ENCODE peak calls at places on chromosomes 11 and 22, in nine cellular contexts. U is cardiac fibroblast; M is esophagus muscularis mucosa; D is upper lobe of right lung; Z is mammary epithelial cell; O is CD4-positive, alpha-beta memory T cell; J is AG10803; I is kidney epithelial cell; B is A673. R is an unnamed sample.

GRCh38 chr11:132610216-132610615 is 922.1 kb downstream of the OPCML start:
- DNase-seq in U (peak; percentile 32), M (peak; percentile 53), D (no peak), Z (peak; percentile 33), O (no peak), J (peak; percentile 52), I (no peak), B (no peak), R (no peak)

GRCh38 chr11:64583296-64584262 is 7.4 kb upstream of the SLC22A12 start:
- DNase-seq in U (peak; percentile 27), M (no peak), D (peak; percentile 43), Z (no peak), O (no peak), J (peak; percentile 6), I (no peak), B (no peak), R (no peak)

GRCh38 chr22:27827586-27828213 is 26.1 kb upstream of the MN1 start:
- DNase-seq in U (no peak), M (no peak), D (no peak), Z (no peak), O (no peak), J (no peak), I (no peak), B (no peak), R (no peak)

GRCh38 chr11:9150501-9150900 is 59.1 kb upstream of the SCUBE2 start:
- DNase-seq in U (peak; percentile 96), M (no peak), D (no peak), Z (peak; percentile 74), O (no peak), J (peak; percentile 67), I (peak; percentile 35), B (no peak), R (no peak)

GRCh38 chr22:23207786-23208325 is 27.5 kb downstream of the BCR start:
- DNase-seq in U (no peak), M (no peak), D (no peak), Z (no peak), O (no peak), J (no peak), I (no peak), B (no peak), R (no peak)

GRCh38 chr22:28977481-28977971 is 84.1 kb downstream of the C22orf31 start:
- DNase-seq in U (peak; percentile 27), M (no peak), D (no peak), Z (peak; percentile 27), O (no peak), J (no peak), I (no peak), B (peak; percentile 33), R (no peak)

GRCh38 chr11:8671651-8672062 is 10.8 kb downstream of the TRIM66 start:
- DNase-seq in U (no peak), M (no peak), D (no peak), Z (no peak), O (no peak), J (no peak), I (no peak), B (peak; percentile 93), R (no peak)

GRCh38 chr11:61023086-61024035 is 51.9 kb downstream of the CD6 start:
- DNase-seq in U (no peak), M (no peak), D (no peak), Z (no peak), O (peak; percentile 76), J (no peak), I (no peak), B (no peak), R (no peak)

GRCh38 chr11:131041331-131042040 is 125.2 kb upstream of the SNX19 start:
- DNase-seq in U (peak; percentile 81), M (no peak), D (no peak), Z (peak; percentile 91), O (no peak), J (peak; percentile 27), I (peak; percentile 21), B (no peak), R (no peak)

GRCh38 chr11:325796-326591 is 5.3 kb upstream of the IFITM3 start:
- DNase-seq in U (no peak), M (no peak), D (peak; percentile 60), Z (no peak), O (no peak), J (no peak), I (no peak), B (no peak), R (no peak)

GRCh38 chr22:37079668-37080171 is 28.2 kb downstream of the KCTD17 start:
- DNase-seq in U (peak; percentile 70), M (no peak), D (no peak), Z (no peak), O (peak; percentile 95), J (peak; percentile 4), I (no peak), B (peak; percentile 20), R (no peak)

GRCh38 chr11:68437927-68438657 is 22.5 kb upstream of the PPP6R3 start:
- DNase-seq in U (no peak), M (no peak), D (no peak), Z (no peak), O (no peak), J (no peak), I (no peak), B (no peak), R (no peak)

GRCh38 chr11:67195971-67196418 is 70.3 kb upstream of the GRK2 start:
- DNase-seq in U (no peak), M (no peak), D (no peak), Z (no peak), O (no peak), J (peak; percentile 92), I (no peak), B (peak; percentile 84), R (no peak)

GRCh38 chr11:130439160-130439519 is 9.3 kb upstream of the ADAMTS15 start:
- DNase-seq in U (no peak), M (no peak), D (no peak), Z (no peak), O (no peak), J (no peak), I (no peak), B (no peak), R (no peak)

GRCh38 chr11:86046111-86046510 is 22.8 kb downstream of the PICALM start:
- DNase-seq in U (peak; percentile 47), M (no peak), D (no peak), Z (peak; percentile 47), O (no peak), J (no peak), I (no peak), B (no peak), R (no peak)

GRCh38 chr11:83815736-83816135 is 529.6 kb upstream of the CCDC90B start:
- DNase-seq in U (no peak), M (no peak), D (no peak), Z (no peak), O (no peak), J (no peak), I (no peak), B (peak; percentile 95), R (peak; percentile 23)

GRCh38 chr11:120217941-120218694 is 7.3 kb downstream of the OAF start:
- DNase-seq in U (no peak), M (no peak), D (no peak), Z (no peak), O (no peak), J (no peak), I (no peak), B (no peak), R (no peak)
- H3K4me3 ChIP-seq in U (no peak overlapping the region), M (no peak overlapping the region), D (no peak overlapping the region), Z (no peak overlapping the region), O (no peak overlapping the region), J (no peak overlapping the region), I (no peak overlapping the region), B (no peak overlapping the region), R (no peak overlapping the region)

GRCh38 chr11:95335989-95336388 is 105.0 kb upstream of the SESN3 start:
- DNase-seq in U (no peak), M (peak; percentile 42), D (no peak), Z (no peak), O (no peak), J (no peak), I (no peak), B (peak; percentile 57), R (peak; percentile 51)

GRCh38 chr11:95338430-95338991 is 107.5 kb upstream of the SESN3 start:
- DNase-seq in U (peak; percentile 62), M (peak; percentile 90), D (peak; percentile 71), Z (no peak), O (no peak), J (peak; percentile 48), I (no peak), B (peak; percentile 56), R (peak; percentile 61)

GRCh38 chr11:95339554-95339953 is 108.6 kb upstream of the SESN3 start:
- DNase-seq in U (peak; percentile 18), M (peak; percentile 64), D (no peak), Z (no peak), O (no peak), J (no peak), I (no peak), B (no peak), R (no peak)

GRCh38 chr11:95337972-95338429 is 107.0 kb upstream of the SESN3 start:
- DNase-seq in U (no peak), M (no peak), D (no peak), Z (no peak), O (no peak), J (peak; percentile 20), I (no peak), B (no peak), R (no peak)

GRCh38 chr11:95337175-95337957 is 106.4 kb upstream of the SESN3 start:
- DNase-seq in U (peak; percentile 47), M (peak; percentile 92), D (peak; percentile 68), Z (peak; percentile 90), O (peak; percentile 32), J (peak; percentile 76), I (no peak), B (peak; percentile 75), R (peak; percentile 43)
- H3K4me3 ChIP-seq in U (peak overlapping the region; percentile 32), M (peak overlapping the region; percentile 13), D (no peak overlapping the region), Z (peak overlapping the region; percentile 2), O (no peak overlapping the region), J (peak overlapping the region; percentile 23), I (no peak overlapping the region), B (no peak overlapping the region), R (no peak overlapping the region)

DNA sequence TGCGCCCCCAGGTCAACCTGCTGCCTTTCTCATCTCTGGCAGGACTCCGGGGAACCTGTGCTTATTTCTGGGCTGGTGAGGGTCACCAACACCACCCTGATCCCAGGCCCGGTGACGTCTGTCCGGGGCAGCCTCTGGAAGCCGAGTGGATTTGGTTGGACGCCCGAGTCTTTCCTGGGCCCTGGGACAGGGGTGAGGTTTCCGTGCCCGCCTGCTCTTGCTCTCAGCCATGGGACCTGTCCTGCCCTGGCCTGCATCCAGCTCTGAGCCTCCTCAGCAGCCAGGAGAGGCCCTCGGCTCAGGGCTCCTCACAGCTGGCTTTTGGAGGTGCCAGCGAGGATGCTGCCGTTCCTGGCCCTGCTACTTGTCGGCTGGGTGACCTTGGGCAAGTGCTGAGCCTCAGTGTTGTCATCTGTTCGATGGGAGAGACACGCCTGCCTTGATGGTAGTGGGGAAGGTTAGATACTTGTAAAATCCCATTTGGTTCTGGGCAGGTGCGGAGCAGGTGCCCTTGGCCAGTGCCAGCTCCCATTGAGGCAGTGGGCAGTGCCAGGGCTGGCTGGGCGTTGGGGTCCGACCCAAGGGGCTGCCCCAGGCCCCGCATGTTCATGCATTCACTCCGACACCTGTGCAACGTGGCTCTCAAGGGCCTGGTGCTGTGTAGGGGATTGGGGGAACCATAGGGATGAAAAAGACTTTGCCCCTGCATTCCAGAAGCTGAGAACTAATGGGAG is 58.9 kb upstream of the THY1 start:
- DNase-seq in U (no peak), M (no peak), D (no peak), Z (no peak), O (no peak), J (no peak), I (no peak), B (no peak), R (peak; percentile 29)
- H3K4me3 ChIP-seq in U (no peak overlapping the region), M (no peak overlapping the region), D (no peak overlapping the region), Z (no peak overlapping the region), O (no peak overlapping the region), J (no peak overlapping the region), I (no peak overlapping the region), B (no peak overlapping the region), R (no peak overlapping the region)

GRCh38 chr22:45503816-45504702 is 1.4 kb downstream of the FBLN1 start:
- DNase-seq in U (peak; percentile 55), M (no peak), D (no peak), Z (peak; percentile 79), O (no peak), J (peak; percentile 57), I (no peak), B (peak; percentile 71), R (no peak)
- H3K4me3 ChIP-seq in U (peak overlapping the region; percentile 45), M (peak overlapping the region; percentile 63), D (peak overlapping the region; percentile 54), Z (peak overlapping the region; percentile 72), O (no peak overlapping the region), J (peak overlapping the region; percentile 92), I (peak overlapping the region; percentile 51), B (peak overlapping the region; percentile 72), R (peak overlapping the region; percentile 59)

R was measured in BE2C.